ENCODE peak calls at places on chromosomes 12 and 14, in ten cellular contexts. J is progenitor cell of endocrine pancreas; Q is adipocyte; Z is T follicular helper cell; L is midbrain; I is activated CD8-positive, alpha-beta memory T cell treated with anti-CD3 and anti-CD28 coated beads for 1 hour; H is astrocyte; N is cerebellum; W is C1 segment of cervical spinal cord; U is memory B cell. O is an unnamed sample.

GRCh38 chr12:55132816-55133215 is 6.6 kb downstream of the OR9K2 start:
- DNase-seq in J (no peak), Q (no peak), Z (no peak), L (no peak), I (no peak), H (no peak), N (no peak), W (no peak), U (no peak), O (no peak)

GRCh38 chr12:41965996-41966395 is 178.7 kb downstream of the GXYLT1 start:
- DNase-seq in J (no peak), Q (no peak), Z (no peak), L (no peak), I (no peak), H (no peak), N (no peak), W (no peak), U (no peak), O (peak)

GRCh38 chr14:106622200-106622745 is 1095.9 kb downstream of the TMEM121 start:
- DNase-seq in J (no peak), Q (no peak), Z (no peak), L (no peak), I (peak), H (no peak), N (no peak), W (no peak), U (no peak), O (no peak)

GRCh38 chr12:2922329-2922728 is 31.6 kb downstream of the TULP3 start:
- DNase-seq in J (no peak), Q (no peak), Z (no peak), L (no peak), I (no peak), H (peak), N (no peak), W (no peak), U (no peak), O (no peak)

GRCh38 chr14:69539631-69540410 is 34.9 kb downstream of the CCDC177 start:
- DNase-seq in J (no peak), Q (peak), Z (no peak), L (no peak), I (no peak), H (peak), N (no peak), W (no peak), U (no peak), O (no peak)

GRCh38 chr12:50611021-50611420 is 106.2 kb downstream of the DIP2B start:
- DNase-seq in J (no peak), Q (no peak), Z (no peak), L (no peak), I (no peak), H (no peak), N (no peak), W (no peak), U (no peak), O (no peak)

GRCh38 chr12:65414526-65414925 is 136.0 kb downstream of the MSRB3 start:
- DNase-seq in J (no peak), Q (no peak), Z (no peak), L (no peak), I (no peak), H (no peak), N (no peak), W (no peak), U (no peak), O (no peak)

GRCh38 chr12:130603566-130603965 is 112.5 kb downstream of the RIMBP2 start:
- DNase-seq in J (no peak), Q (no peak), Z (no peak), L (no peak), I (no peak), H (no peak), N (no peak), W (no peak), U (no peak), O (no peak)

GRCh38 chr12:40586823-40587222 is 105.4 kb upstream of the CNTN1 start:
- DNase-seq in J (no peak), Q (no peak), Z (no peak), L (no peak), I (no peak), H (no peak), N (no peak), W (no peak), U (no peak), O (no peak)

GRCh38 chr12:45745861-45746277 is 16.4 kb downstream of the ARID2 start:
- DNase-seq in J (no peak), Q (peak), Z (no peak), L (no peak), I (no peak), H (no peak), N (no peak), W (no peak), U (no peak), O (no peak)